ENCODE peak calls at places on chromosomes 16 and 17, in four cellular contexts. Y, Z, M and Q are unnamed samples.

GRCh38 chr17:65472602-65473001 is 88.8 kb downstream of the AXIN2 start:
- DNase-seq in Y (peak; percentile 9), M (no peak), Z (no peak), Q (no peak)

GRCh38 chr16:70725912-70726828 is 40.3 kb upstream of the MTSS2 start:
- DNase-seq in Y (no peak), Z (no peak), M (no peak), Q (no peak)

GRCh38 chr16:49586466-49586865 is 212.9 kb downstream of the C16orf78 start:
- DNase-seq in Z (peak; percentile 8), Y (no peak), M (no peak), Q (no peak)

GRCh38 chr16:65202461-65202860 is 80.6 kb upstream of the CDH11 start:
- DNase-seq in Y (peak; percentile 34), M (peak; percentile 25), Z (no peak), Q (no peak)

GRCh38 chr17:79220715-79221291 is 146.2 kb downstream of the ENGASE start:
- DNase-seq in M (no peak), Y (no peak), Z (peak; percentile 62), Q (no peak)

GRCh38 chr17:47607481-47607880 is 42.2 kb upstream of the KPNB1 start:
- DNase-seq in Z (no peak), M (no peak), Y (no peak), Q (no peak)

GRCh38 chr16:88739139-88739974 is 33.1 kb downstream of the CTU2 start:
- DNase-seq in Y (no peak), M (no peak), Z (no peak), Q (no peak)

GRCh38 chr17:7897090-7897489 is 8.5 kb downstream of the CHD3 start:
- DNase-seq in M (peak; percentile 46), Y (no peak), Z (no peak), Q (no peak)

GRCh38 chr16:66427871-66428681 is 981 bp downstream of the BEAN1 start:
- DNase-seq in Z (peak; percentile 34), M (peak; percentile 16), Y (no peak), Q (no peak)

GRCh38 chr16:51816929-51817328 is 665.9 kb upstream of the SALL1 start:
- DNase-seq in Y (no peak), Z (no peak), M (peak; percentile 6), Q (no peak)

GRCh38 chr16:24980077-24980793 is 34.9 kb downstream of the ARHGAP17 start:
- DNase-seq in Y (no peak), Z (no peak), M (peak; percentile 56), Q (no peak)

GRCh38 chr16:35255186-35255803 is 1795.9 kb downstream of the TP53TG3F start:
- DNase-seq in Y (no peak), Z (no peak), M (no peak), Q (no peak)

GRCh38 chr17:42682400-42683384 is at the start of gene CNTNAP1:
- DNase-seq in M (peak; percentile 86), Y (no peak), Z (peak; percentile 73), Q (no peak)

GRCh38 chr16:82852388-82852998 is 225.7 kb downstream of the CDH13 start:
- DNase-seq in Y (no peak), M (no peak), Z (no peak), Q (no peak)

GRCh38 chr17:511001-511690 is 158.5 kb upstream of the RPH3AL start:
- DNase-seq in M (peak; percentile 68), Y (peak; percentile 80), Z (no peak), Q (no peak)

GRCh38 chr17:79038545-79039135 is 14.7 kb downstream of the C1QTNF1 start:
- DNase-seq in M (peak; percentile 93), Y (peak; percentile 84), Z (no peak), Q (no peak)

GRCh38 chr16:85369741-85370528 is 243.2 kb upstream of the GSE1 start:
- DNase-seq in Z (peak; percentile 84), M (peak; percentile 67), Y (no peak), Q (no peak)

GRCh38 chr17:1188812-1189211 is 9.0 kb upstream of the ABR start:
- DNase-seq in M (no peak), Z (no peak), Y (no peak), Q (no peak)

GRCh38 chr16:64251742-64252141 is 870.1 kb downstream of the CDH11 start:
- DNase-seq in M (no peak), Y (no peak), Z (no peak), Q (no peak)

GRCh38 chr16:65728172-65728571 is 606.3 kb upstream of the CDH11 start:
- DNase-seq in Y (no peak), M (no peak), Z (no peak), Q (no peak)

GRCh38 chr17:18977646-18978045 is 25.7 kb downstream of the SLC5A10 start:
- DNase-seq in Y (no peak), Z (no peak), M (no peak), Q (no peak)

GRCh38 chr17:72640415-72641165 is 451.9 kb downstream of the SLC39A11 start:
- DNase-seq in Z (no peak), M (no peak), Y (no peak), Q (no peak)

GRCh38 chr17:8843344-8843743 is 24.1 kb downstream of the PIK3R6 start:
- DNase-seq in M (no peak), Z (no peak), Y (no peak), Q (no peak)

GRCh38 chr16:89273741-89274472 is 56.4 kb downstream of the ZNF778 start:
- DNase-seq in M (no peak), Z (no peak), Y (no peak), Q (no peak)

GRCh38 chr17:77879226-77879895 is 79.1 kb upstream of the TNRC6C start:
- DNase-seq in M (no peak), Y (no peak), Z (no peak), Q (no peak)

GRCh38 chr17:18184143-18185007 is 747 bp downstream of the ALKBH5 start:
- DNase-seq in Y (no peak), Z (peak; percentile 54), M (peak; percentile 71), Q (no peak)

GRCh38 chr17:2438823-2439222 is 38.0 kb upstream of the MNT start:
- DNase-seq in Y (no peak), M (peak; percentile 80), Z (no peak), Q (no peak)

GRCh38 chr17:1031711-1032110 is 34.8 kb downstream of the TIMM22 start:
- DNase-seq in Y (no peak), Z (peak; percentile 71), M (no peak), Q (no peak)

GRCh38 chr16:77467929-77468328 is 33.1 kb upstream of the ADAMTS18 start:
- DNase-seq in Z (no peak), M (no peak), Y (no peak), Q (no peak)

GRCh38 chr17:50114849-50115357 is 15.1 kb downstream of the SAMD14 start:
- DNase-seq in Y (no peak), M (peak; percentile 84), Z (peak; percentile 55), Q (no peak)

GRCh38 chr17:49776864-49777263 is 11.6 kb upstream of the KAT7 start:
- DNase-seq in Z (no peak), M (no peak), Y (no peak), Q (no peak)

GRCh38 chr17:42202696-42203095 is 8.4 kb upstream of the GHDC start:
- DNase-seq in Z (no peak), Y (no peak), M (no peak), Q (no peak)